ENCODE peak calls at places on chromosomes 12 and 14, in five cellular contexts. X, L, W, O and D are unnamed samples.

GRCh38 chr14:75323571-75323970 is 44.9 kb downstream of the FOS start:
- DNase-seq in X (no peak), L (no peak), O (no peak), W (no peak), D (no peak)

GRCh38 chr12:96196781-96197180 is 2.6 kb downstream of the ELK3 start:
- DNase-seq in X (no peak), O (no peak), L (no peak), W (no peak), D (no peak)

GRCh38 chr12:49667319-49668090 is 39.7 kb downstream of the FMNL3 start:
- DNase-seq in X (no peak), L (no peak), W (no peak), O (no peak), D (no peak)

GRCh38 chr12:117473856-117474255 is 112.4 kb upstream of the NOS1 start:
- DNase-seq in X (no peak), W (no peak), L (no peak), O (no peak), D (no peak)

GRCh38 chr14:104158827-104159798 is 20.7 kb downstream of the KIF26A start:
- DNase-seq in X (no peak), O (no peak), W (no peak), L (no peak), D (no peak)

GRCh38 chr14:96368534-96368933 is 5.2 kb downstream of the GSKIP start:
- DNase-seq in L (no peak), O (no peak), X (no peak), W (no peak), D (no peak)

GRCh38 chr12:15644700-15645099 is 144.5 kb downstream of the EPS8 start:
- DNase-seq in W (no peak), X (no peak), O (no peak), L (no peak), D (no peak)

GRCh38 chr12:127811988-127812387 is 455.0 kb upstream of the TMEM132C start:
- DNase-seq in X (no peak), L (no peak), O (no peak), W (no peak), D (no peak)

GRCh38 chr14:105439710-105440553 is 20.3 kb downstream of the MTA1 start:
- DNase-seq in W (peak; percentile 60), O (no peak), L (no peak), X (no peak), D (no peak)

GRCh38 chr12:131536337-131536736 is 174.6 kb upstream of the SFSWAP start:
- DNase-seq in L (no peak), O (no peak), W (no peak), X (no peak), D (no peak)

GRCh38 chr14:71166434-71166833 is 259.2 kb downstream of the PCNX1 start:
- DNase-seq in W (peak; percentile 30), O (no peak), X (peak; percentile 21), L (peak; percentile 34), D (no peak)

GRCh38 chr12:9390761-9391160 is 182.6 kb upstream of the PZP start:
- DNase-seq in X (no peak), O (no peak), L (no peak), W (no peak), D (no peak)

GRCh38 chr12:12384601-12385321 is 27.9 kb downstream of the BORCS5 start:
- DNase-seq in L (no peak), X (no peak), O (no peak), W (no peak), D (no peak)

GRCh38 chr12:101608301-101609133 is 13.7 kb downstream of the MYBPC1 start:
- DNase-seq in X (no peak), L (peak; percentile 75), W (no peak), O (no peak), D (no peak)

GRCh38 chr12:107564946-107565345 is 120.7 kb upstream of the PWP1 start:
- DNase-seq in X (no peak), W (no peak), L (no peak), O (no peak), D (no peak)

GRCh38 chr12:22625671-22626251 is 790 bp downstream of the ETNK1 start:
- DNase-seq in X (no peak), W (peak; percentile 33), L (peak; percentile 43), O (no peak), D (peak; percentile 69)

GRCh38 chr12:29041621-29042020 is 107.5 kb upstream of the FAR2 start:
- DNase-seq in X (peak; percentile 20), W (no peak), L (no peak), O (no peak), D (no peak)

GRCh38 chr12:52305921-52306705 is 14.8 kb upstream of the KRT81 start:
- DNase-seq in L (no peak), X (no peak), W (peak; percentile 30), O (no peak), D (no peak)

GRCh38 chr12:39037115-39037514 is 131.7 kb upstream of the CPNE8 start:
- DNase-seq in O (no peak), X (no peak), L (no peak), W (no peak), D (no peak)

GRCh38 chr12:115312901-115313300 is 628.9 kb upstream of the TBX3 start:
- DNase-seq in W (no peak), X (no peak), O (no peak), L (no peak), D (no peak)

GRCh38 chr12:121697093-121697698 is 15.4 kb upstream of the TMEM120B start:
- DNase-seq in X (no peak), O (no peak), W (peak; percentile 54), L (no peak), D (no peak)

GRCh38 chr12:62448436-62448835 is 18.2 kb upstream of the MON2 start:
- DNase-seq in L (no peak), X (no peak), W (no peak), O (no peak), D (no peak)

GRCh38 chr14:56633544-56633943 is 53.9 kb downstream of the TMEM260 start:
- DNase-seq in X (no peak), L (no peak), O (no peak), W (no peak), D (no peak)

GRCh38 chr14:76937181-76938091 is 91.1 kb downstream of the IRF2BPL start:
- DNase-seq in O (no peak), X (peak; percentile 75), L (peak; percentile 30), W (no peak), D (peak; percentile 87)

GRCh38 chr12:14275886-14276285 is 89.6 kb upstream of the ATF7IP start:
- DNase-seq in W (no peak), L (no peak), X (no peak), O (no peak), D (no peak)

GRCh38 chr12:123337053-123337452 is 27.6 kb downstream of the SBNO1 start:
- DNase-seq in W (no peak), O (no peak), L (no peak), X (no peak), D (no peak)

DNA sequence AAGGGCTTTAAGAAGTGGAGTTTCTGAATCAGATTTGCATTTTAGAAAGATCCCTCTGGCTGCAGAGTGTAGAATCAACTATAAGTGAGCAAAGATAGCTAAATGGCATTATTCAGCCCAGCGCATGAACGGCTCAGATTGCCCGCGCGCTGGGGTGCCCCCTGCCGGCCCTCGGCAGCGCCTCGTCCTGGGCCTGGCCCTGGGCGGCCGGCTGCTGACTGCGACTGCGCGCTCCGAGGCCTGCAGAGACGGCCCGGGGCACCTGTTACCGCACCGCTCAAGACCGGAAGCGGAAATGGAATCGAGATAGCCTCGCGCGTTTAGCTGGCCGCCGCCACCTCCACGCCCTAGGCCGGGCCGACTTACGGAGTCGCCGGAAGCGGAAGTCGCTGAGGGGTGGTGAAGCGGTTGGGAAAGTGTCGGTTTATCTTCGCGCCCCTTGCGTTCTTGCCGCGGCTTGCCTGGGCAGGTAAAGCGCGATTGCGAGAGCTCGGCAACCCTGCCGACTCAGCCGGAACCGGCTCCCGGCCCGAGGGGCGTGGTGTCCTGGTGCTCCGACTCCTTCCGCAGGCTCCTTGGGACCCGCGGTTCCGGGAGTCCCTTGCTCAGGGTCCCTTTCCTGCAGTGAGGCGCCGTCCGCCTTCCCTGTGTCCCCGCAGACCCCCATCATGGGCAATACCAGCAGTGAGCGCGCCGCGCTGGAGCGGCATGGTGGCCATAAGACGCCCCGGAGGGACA is at the start of gene PRKAB1:
- DNase-seq in W (peak; percentile 95), X (peak; percentile 93), O (peak; percentile 92), L (peak; percentile 98), D (peak; percentile 97)
- H3K27ac ChIP-seq in W (peak within 1 kb of the TSS; percentile 98), X (peak within 1 kb of the TSS; percentile 57), O (peak within 1 kb of the TSS; percentile 80), L (peak within 1 kb of the TSS; percentile 97), D (peak within 1 kb of the TSS; percentile 93)

DNA sequence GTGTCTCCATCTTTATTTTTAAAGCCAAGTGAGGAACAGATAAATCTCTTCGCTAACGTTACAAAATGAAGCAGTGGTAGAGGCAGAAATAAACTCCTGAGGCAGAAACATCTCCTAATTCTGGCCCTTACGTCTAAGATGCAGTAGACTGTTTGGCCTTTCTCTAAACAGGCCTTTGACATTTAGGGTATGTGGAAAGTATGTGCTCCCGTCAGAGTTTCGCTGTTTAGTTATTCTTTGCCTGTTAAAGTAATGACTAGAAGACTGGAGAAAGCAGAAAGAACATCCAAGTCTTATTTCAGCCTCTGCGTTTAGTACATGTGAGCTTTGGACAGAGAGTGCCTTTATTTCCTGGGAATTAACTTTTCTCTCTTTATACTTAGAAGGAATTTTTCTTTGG is 216.6 kb downstream of the RAD51B start:
- DNase-seq in L (no peak), O (no peak), X (no peak), W (no peak), D (no peak)
- H3K27ac ChIP-seq in L (peak overlapping the region; percentile 73), O (no peak overlapping the region), X (no peak overlapping the region), W (no peak overlapping the region), D (peak overlapping the region; percentile 62)

DNA sequence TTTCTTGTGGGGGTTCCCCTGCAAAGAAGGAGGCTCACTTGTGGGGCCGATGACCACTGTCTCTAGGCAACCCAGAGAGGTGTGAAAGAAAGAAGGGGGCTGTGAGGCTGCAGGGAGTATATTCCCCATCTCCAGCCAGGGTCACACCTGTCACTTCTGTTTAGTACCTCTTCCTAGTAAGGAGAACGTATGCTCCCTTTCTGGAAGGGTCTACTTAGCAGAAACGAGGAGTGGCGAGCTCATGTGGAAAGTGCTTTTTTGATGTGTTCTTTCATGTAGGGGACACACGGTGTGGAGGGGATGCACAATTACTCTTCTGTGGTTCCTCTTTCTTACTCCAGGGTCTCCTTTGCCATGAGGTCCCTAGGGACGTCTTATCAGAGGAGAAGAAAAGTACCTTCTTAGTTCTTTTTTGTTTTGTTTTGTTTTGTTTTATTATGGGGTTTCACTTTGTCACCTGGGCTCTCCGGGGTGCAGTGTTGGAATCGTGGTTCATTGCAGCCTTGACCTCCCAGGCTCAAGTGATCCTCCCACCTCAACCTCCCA is 58.3 kb downstream of the PRKCH start:
- DNase-seq in X (no peak), L (no peak), W (no peak), O (no peak), D (peak; percentile 21)
- H3K27ac ChIP-seq in X (no peak overlapping the region), L (no peak overlapping the region), W (no peak overlapping the region), O (peak overlapping the region; percentile 43), D (no peak overlapping the region)

DNA sequence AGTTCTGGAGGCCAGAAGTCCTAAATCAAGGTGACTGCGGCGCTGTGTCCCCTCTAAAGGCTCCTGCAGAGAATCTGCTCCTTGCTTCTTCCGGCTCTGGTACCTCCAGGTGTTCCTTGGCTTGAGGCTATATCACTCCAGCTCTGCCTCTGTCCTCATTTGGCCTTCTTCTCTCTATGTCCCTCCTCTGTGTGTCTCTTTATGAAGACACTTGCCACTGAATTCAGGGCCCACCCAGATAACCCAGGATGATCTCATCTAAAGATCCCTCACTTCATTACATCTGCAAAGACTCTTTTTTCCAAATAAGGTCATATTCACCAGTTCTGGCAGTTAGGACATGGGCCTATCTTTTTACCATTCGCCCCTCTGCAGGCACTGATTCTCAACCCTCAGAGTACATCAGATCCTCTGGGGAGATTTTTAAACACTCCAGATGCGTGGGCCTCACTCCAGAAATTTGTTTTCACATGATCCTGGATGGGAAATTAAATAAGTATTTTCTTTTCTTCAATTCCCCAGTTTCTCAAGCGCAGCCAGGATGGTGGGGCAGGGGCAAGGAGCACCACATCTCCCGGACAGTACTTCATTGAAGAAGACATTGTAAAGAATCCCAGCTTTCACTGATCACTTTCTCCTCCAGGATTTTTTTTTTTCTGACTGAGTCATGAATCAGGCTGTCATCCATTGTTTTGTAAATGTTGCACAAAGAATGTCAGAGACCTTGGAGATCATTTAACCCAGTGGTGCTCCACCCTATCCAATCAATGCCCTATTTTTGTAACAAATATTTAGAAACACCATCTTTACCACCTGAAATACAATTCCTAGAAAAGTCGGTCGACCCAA is 27.4 kb downstream of the CRACR2A start:
- DNase-seq in O (no peak), X (no peak), W (no peak), L (no peak), D (no peak)
- H3K27ac ChIP-seq in O (no peak overlapping the region), X (no peak overlapping the region), W (no peak overlapping the region), L (peak overlapping the region; percentile 76), D (no peak overlapping the region)